ENCODE peak calls at places on chromosomes 6 and 20, in five cellular contexts. P is nephron progenitor cell; C is DND-41; X is CD4-positive, alpha-beta T cell; Z is GM20000. H is an unnamed sample.

GRCh38 chr20:45363611-45364492 is 896 bp downstream of the SYS1 start:
- DNase-seq in X (no peak), C (no peak), P (no peak), Z (no peak), H (no peak)

GRCh38 chr20:20207872-20208271 is 155.5 kb downstream of the CFAP61 start:
- DNase-seq in X (no peak), C (no peak), P (no peak), Z (peak; percentile 54), H (no peak)

GRCh38 chr20:44765647-44766367 is 20.1 kb downstream of the KCNK15 start:
- DNase-seq in C (no peak), Z (no peak), P (no peak), X (no peak), H (no peak)

GRCh38 chr6:143397229-143398222 is 53.0 kb downstream of the ADAT2 start:
- DNase-seq in X (no peak), C (no peak), P (peak; percentile 39), Z (no peak), H (no peak)

GRCh38 chr6:125558907-125559306 is 190.5 kb upstream of the HEY2 start:
- DNase-seq in C (no peak), Z (no peak), X (no peak), P (no peak), H (no peak)

GRCh38 chr6:28673800-28674671 is 148.4 kb downstream of the GPX5 start:
- DNase-seq in Z (peak; percentile 56), X (no peak), P (peak; percentile 68), C (no peak), H (peak; percentile 65)

GRCh38 chr6:30326446-30327231 is at the start of gene TRIM39:
- DNase-seq in Z (peak; percentile 92), P (peak; percentile 80), C (peak; percentile 86), X (peak; percentile 86), H (peak; percentile 92)

GRCh38 chr20:37463726-37464125 is 57.3 kb upstream of the NNAT start:
- DNase-seq in X (no peak), C (no peak), Z (no peak), P (no peak), H (no peak)

GRCh38 chr6:106461084-106461483 is 100.6 kb downstream of the CRYBG1 start:
- DNase-seq in Z (no peak), C (no peak), P (no peak), X (no peak), H (no peak)

GRCh38 chr6:33905081-33905609 is 101.3 kb upstream of the MLN start:
- DNase-seq in X (peak; percentile 30), C (peak; percentile 40), Z (no peak), P (no peak), H (no peak)

GRCh38 chr6:12751694-12752304 is 35.2 kb downstream of the PHACTR1 start:
- DNase-seq in X (no peak), P (peak; percentile 95), Z (peak; percentile 76), C (peak; percentile 69), H (peak; percentile 64)

GRCh38 chr6:79117752-79118151 is 39.7 kb upstream of the PHIP start:
- DNase-seq in P (no peak), Z (no peak), C (no peak), X (no peak), H (no peak)

GRCh38 chr20:11159728-11160127 is 485.9 kb upstream of the JAG1 start:
- DNase-seq in X (no peak), Z (no peak), C (no peak), P (no peak), H (no peak)

GRCh38 chr20:3115190-3116107 is 30.9 kb upstream of the AVP start:
- DNase-seq in C (peak; percentile 27), Z (peak; percentile 82), P (peak; percentile 47), X (no peak), H (peak; percentile 84)

GRCh38 chr6:89690944-89691324 is 52.4 kb upstream of the LYRM2 start:
- DNase-seq in X (no peak), C (no peak), P (no peak), Z (no peak), H (no peak)

GRCh38 chr20:50806126-50806768 is 11.4 kb downstream of the BCAS4 start:
- DNase-seq in C (no peak), X (no peak), Z (no peak), P (no peak), H (no peak)

GRCh38 chr6:10312445-10312844 is 102.4 kb downstream of the TFAP2A start:
- DNase-seq in Z (no peak), C (no peak), X (no peak), P (no peak), H (no peak)

GRCh38 chr6:11536795-11537194 is 754 bp upstream of the TMEM170B start:
- DNase-seq in C (peak; percentile 15), X (no peak), P (peak; percentile 7), Z (no peak), H (no peak)

GRCh38 chr6:141488466-141488865 is 644.3 kb upstream of the GJE1 start:
- DNase-seq in Z (peak; percentile 15), C (no peak), P (no peak), X (no peak), H (peak; percentile 13)

GRCh38 chr20:23588434-23589403 is 17.0 kb downstream of the CST9 start:
- DNase-seq in Z (no peak), C (no peak), P (no peak), X (no peak), H (no peak)

GRCh38 chr20:20406306-20406705 is 38.4 kb downstream of the INSM1 start:
- DNase-seq in C (no peak), Z (no peak), P (no peak), X (no peak), H (no peak)

GRCh38 chr6:116924245-116924644 is 47.2 kb downstream of the RFX6 start:
- DNase-seq in Z (no peak), C (no peak), P (no peak), X (no peak), H (no peak)

GRCh38 chr6:113936093-113936934 is 34.6 kb downstream of the HDAC2 start:
- DNase-seq in C (peak; percentile 16), X (no peak), Z (peak; percentile 57), P (peak; percentile 10), H (peak; percentile 50)

GRCh38 chr6:167543602-167544506 is 219.0 kb downstream of the TTLL2 start:
- DNase-seq in X (no peak), Z (no peak), P (no peak), C (no peak), H (no peak)

GRCh38 chr20:59149678-59150504 is 13.7 kb upstream of the ZNF831 start:
- DNase-seq in Z (no peak), X (peak; percentile 58), P (peak; percentile 37), C (no peak), H (no peak)

GRCh38 chr6:45049188-45049843 is 278.8 kb upstream of the RUNX2 start:
- DNase-seq in X (no peak), Z (no peak), C (no peak), P (no peak), H (no peak)

GRCh38 chr6:33742837-33743236 is 3.9 kb downstream of the IP6K3 start:
- DNase-seq in P (peak; percentile 58), Z (no peak), X (no peak), C (no peak), H (no peak)

GRCh38 chr6:138864343-138864890 is 68.5 kb downstream of the ECT2L start:
- DNase-seq in Z (no peak), P (no peak), X (no peak), C (no peak), H (no peak)

GRCh38 chr6:155265843-155266535 is 2.2 kb downstream of the CLDN20 start:
- DNase-seq in C (no peak), P (no peak), X (no peak), Z (no peak), H (no peak)

DNA sequence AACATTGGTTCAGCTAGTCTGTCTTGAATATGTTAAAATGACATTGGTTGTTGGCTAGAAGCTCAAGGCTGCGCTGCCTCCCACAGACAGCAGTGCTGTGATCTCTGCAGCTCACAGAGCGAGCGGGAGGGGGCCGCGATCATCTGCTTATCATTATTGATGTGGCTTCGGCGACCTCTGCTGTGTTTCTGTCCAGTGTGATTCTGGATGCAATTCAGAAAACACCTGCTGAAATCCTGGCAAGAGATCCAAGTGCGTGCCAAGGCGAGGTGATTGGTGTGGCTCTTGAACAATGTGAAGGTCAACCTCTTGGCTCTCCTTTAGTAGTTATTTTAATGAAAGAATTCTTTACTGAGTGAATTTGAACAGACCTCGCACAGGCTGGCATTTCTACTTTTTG is 142.3 kb upstream of the SASH1 start:
- DNase-seq in Z (no peak), P (no peak), X (no peak), C (peak; percentile 20), H (no peak)
- TF ChIP-seq CTCF in Z (no peak), P (no peak), X (no peak), C (peak; percentile 24), H (no peak)

DNA sequence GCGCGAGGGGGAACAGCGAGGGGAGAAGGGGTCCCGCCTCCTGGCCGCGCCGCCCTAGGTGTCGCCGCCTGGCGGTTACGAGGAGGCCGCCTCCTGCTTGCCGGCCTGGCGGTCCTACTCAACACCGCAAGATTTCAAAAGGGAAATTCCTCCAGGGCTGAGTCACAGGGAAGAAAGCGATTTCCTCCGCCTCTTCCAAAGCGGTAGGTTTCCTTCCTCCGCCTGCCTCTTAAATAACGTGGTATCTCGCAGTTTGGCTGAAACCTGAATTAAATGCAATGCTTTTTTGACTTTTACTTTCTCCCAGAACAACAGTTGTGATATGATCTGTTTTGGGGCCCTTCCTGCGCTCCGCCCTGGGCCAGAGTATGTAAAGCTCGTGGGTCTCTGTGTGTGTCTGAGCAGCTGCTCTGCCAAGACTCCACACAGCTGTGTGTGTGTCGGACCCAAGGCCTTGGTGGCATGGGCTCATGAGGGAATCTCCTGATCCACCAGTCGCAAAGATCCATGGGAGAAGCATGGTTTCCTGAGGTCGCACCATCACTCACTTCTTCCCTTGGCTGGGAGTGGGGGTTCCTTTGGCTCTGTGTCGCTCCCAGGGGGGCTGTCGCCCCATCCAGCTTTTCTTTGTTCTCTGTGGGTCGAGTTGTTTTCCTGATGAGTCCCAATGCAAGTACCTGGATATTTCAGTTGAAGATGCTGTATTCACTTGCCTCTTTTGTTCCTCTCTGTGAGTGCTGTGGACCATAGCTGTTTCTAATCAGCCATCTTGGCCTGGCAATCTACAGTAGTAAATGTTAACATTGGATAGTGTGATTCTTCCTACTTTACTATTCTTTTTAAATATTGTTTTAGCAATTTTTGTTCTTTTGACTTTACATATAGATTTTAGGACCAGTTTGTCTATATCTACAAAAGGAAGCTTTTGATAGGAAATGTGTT is 31.6 kb upstream of the NOTCH4 start:
- DNase-seq in Z (peak; percentile 61), X (peak; percentile 25), C (no peak), P (peak; percentile 68), H (peak; percentile 73)
- TF ChIP-seq CTCF in Z (peak; percentile 27), X (peak; percentile 54), C (no peak), P (peak; percentile 62), H (peak; percentile 63)

DNA sequence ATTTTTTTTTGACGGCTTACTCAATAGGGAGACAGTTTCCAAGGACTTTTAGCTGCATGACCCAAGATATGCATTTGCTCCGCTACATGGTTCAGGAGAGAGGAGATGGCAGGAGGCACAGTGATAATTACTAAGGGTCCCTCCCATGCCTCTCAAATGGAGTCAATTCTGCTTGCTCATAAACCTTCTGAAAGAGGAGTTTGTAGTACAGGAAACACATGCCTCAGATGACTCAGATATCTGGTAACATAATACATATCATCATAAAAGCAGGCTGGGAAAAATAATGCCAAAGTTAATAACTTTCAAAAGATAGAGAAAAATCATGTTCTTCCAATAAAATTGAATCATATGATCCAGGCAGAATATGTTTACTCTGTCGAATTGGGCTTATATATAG is 97.6 kb upstream of the DEFB112 start:
- DNase-seq in Z (no peak), X (no peak), C (no peak), P (no peak), H (no peak)
- TF ChIP-seq CTCF in Z (no peak), X (no peak), C (no peak), P (no peak), H (no peak)

DNA sequence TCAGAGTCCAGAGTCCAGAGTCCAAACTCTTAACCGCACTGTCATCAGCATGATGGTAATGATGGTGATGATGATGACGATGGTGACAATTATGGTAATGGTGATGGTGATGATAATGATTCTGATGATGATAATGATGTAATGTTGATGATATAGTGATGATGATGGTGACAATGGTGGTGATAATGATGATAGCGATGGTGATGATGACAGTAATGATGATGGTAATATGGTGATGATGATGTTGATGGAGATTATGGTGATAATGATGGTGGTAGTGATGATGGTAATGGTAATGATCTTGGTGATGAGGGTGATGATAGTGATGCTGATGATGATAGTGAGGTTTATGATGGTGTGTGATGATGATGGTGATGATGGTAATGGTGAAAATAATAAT is 367.8 kb upstream of the CDH4 start:
- DNase-seq in X (no peak), P (no peak), C (no peak), Z (no peak), H (no peak)
- TF ChIP-seq CTCF in X (no peak), P (no peak), C (no peak), Z (no peak), H (no peak)

H was measured in GM13976.